ENCODE peak calls at places on chromosomes 1 and 21, in five cellular contexts. One of them, this sample, is unnamed.

GRCh38 chr21:15309721-15310120 is 244.9 kb upstream of the NRIP1 start:
- DNase-seq in tibial nerve: peak; percentile 41
- DNase-seq in HFFc6: no peak
- DNase-seq in GM13977: no peak
- DNase-seq in A549: no peak
- DNase-seq in this sample: no peak

GRCh38 chr1:64849942-64850341 is 105.1 kb downstream of the RAVER2 start:
- DNase-seq in GM13977: no peak
- DNase-seq in tibial nerve: no peak
- DNase-seq in A549: no peak
- DNase-seq in HFFc6: no peak
- DNase-seq in this sample: no peak

GRCh38 chr1:216723274-216723780 is at the start of gene ESRRG:
- DNase-seq in A549: no peak
- DNase-seq in GM13977: no peak
- DNase-seq in HFFc6: no peak
- DNase-seq in tibial nerve: no peak
- DNase-seq in this sample: no peak

GRCh38 chr1:54126271-54126815 is 26.5 kb downstream of the CDCP2 start:
- DNase-seq in HFFc6: no peak
- DNase-seq in tibial nerve: no peak
- DNase-seq in GM13977: no peak
- DNase-seq in A549: no peak
- DNase-seq in this sample: no peak

GRCh38 chr1:201282931-201283829 is at the start of gene PKP1:
- DNase-seq in HFFc6: no peak
- DNase-seq in GM13977: no peak
- DNase-seq in tibial nerve: no peak
- DNase-seq in A549: no peak
- DNase-seq in this sample: no peak

GRCh38 chr1:109630081-109630880 is 10.6 kb downstream of the AMPD2 start:
- DNase-seq in A549: no peak
- DNase-seq in HFFc6: no peak
- DNase-seq in GM13977: no peak
- DNase-seq in tibial nerve: no peak
- DNase-seq in this sample: no peak

GRCh38 chr1:64484651-64485050 is 14.7 kb downstream of the CACHD1 start:
- DNase-seq in GM13977: no peak
- DNase-seq in tibial nerve: no peak
- DNase-seq in HFFc6: no peak
- DNase-seq in A549: no peak
- DNase-seq in this sample: no peak

GRCh38 chr1:180251526-180252305 is 21.7 kb downstream of the LHX4 start:
- DNase-seq in GM13977: no peak
- DNase-seq in HFFc6: no peak
- DNase-seq in tibial nerve: no peak
- DNase-seq in A549: no peak
- DNase-seq in this sample: no peak

GRCh38 chr1:14259191-14259757 is 339.2 kb upstream of the KAZN start:
- DNase-seq in tibial nerve: peak; percentile 80
- DNase-seq in HFFc6: no peak
- DNase-seq in GM13977: no peak
- DNase-seq in A549: no peak
- DNase-seq in this sample: no peak

GRCh38 chr1:44012411-44012810 is 18.9 kb downstream of the SLC6A9 start:
- DNase-seq in GM13977: no peak
- DNase-seq in A549: no peak
- DNase-seq in tibial nerve: no peak
- DNase-seq in HFFc6: no peak
- DNase-seq in this sample: no peak

GRCh38 chr1:117757668-117758067 is 151.8 kb downstream of the TENT5C start:
- DNase-seq in HFFc6: peak; percentile 78
- DNase-seq in A549: no peak
- DNase-seq in tibial nerve: no peak
- DNase-seq in GM13977: no peak
- DNase-seq in this sample: no peak

GRCh38 chr1:234734412-234734835 is 124.4 kb upstream of the IRF2BP2 start:
- DNase-seq in HFFc6: no peak
- DNase-seq in tibial nerve: no peak
- DNase-seq in GM13977: no peak
- DNase-seq in A549: no peak
- DNase-seq in this sample: no peak

GRCh38 chr1:218495931-218496330 is 150.8 kb downstream of the TGFB2 start:
- DNase-seq in A549: no peak
- DNase-seq in GM13977: no peak
- DNase-seq in tibial nerve: no peak
- DNase-seq in HFFc6: no peak
- DNase-seq in this sample: no peak

GRCh38 chr1:96473791-96474452 is 247.7 kb upstream of the PTBP2 start:
- DNase-seq in HFFc6: no peak
- DNase-seq in A549: no peak
- DNase-seq in GM13977: no peak
- DNase-seq in tibial nerve: no peak
- DNase-seq in this sample: no peak

GRCh38 chr1:115976900-115977480 is 677 bp downstream of the SLC22A15 start:
- DNase-seq in tibial nerve: no peak
- DNase-seq in A549: no peak
- DNase-seq in GM13977: no peak
- DNase-seq in HFFc6: no peak
- DNase-seq in this sample: no peak

GRCh38 chr1:183841550-183841949 is 36.6 kb downstream of the RGL1 start:
- DNase-seq in HFFc6: peak; percentile 17
- DNase-seq in GM13977: peak; percentile 33
- DNase-seq in tibial nerve: no peak
- DNase-seq in A549: no peak
- DNase-seq in this sample: no peak

GRCh38 chr1:54318415-54318814 is 87.8 kb downstream of the SSBP3 start:
- DNase-seq in tibial nerve: no peak
- DNase-seq in GM13977: no peak
- DNase-seq in HFFc6: no peak
- DNase-seq in A549: no peak
- DNase-seq in this sample: no peak

GRCh38 chr1:145990249-145991097 is 5.9 kb downstream of the TXNIP start:
- DNase-seq in A549: no peak
- DNase-seq in GM13977: no peak
- DNase-seq in tibial nerve: no peak
- DNase-seq in HFFc6: no peak
- DNase-seq in this sample: no peak

GRCh38 chr1:183804382-183804781 is 538 bp upstream of the RGL1 start:
- DNase-seq in A549: no peak
- DNase-seq in GM13977: no peak
- DNase-seq in tibial nerve: no peak
- DNase-seq in HFFc6: no peak
- DNase-seq in this sample: no peak

GRCh38 chr1:205313681-205314308 is 7.8 kb downstream of the NUAK2 start:
- DNase-seq in tibial nerve: no peak
- DNase-seq in GM13977: peak; percentile 77
- DNase-seq in HFFc6: peak; percentile 54
- DNase-seq in A549: no peak
- DNase-seq in this sample: no peak

GRCh38 chr21:37198989-37199924 is 67.9 kb downstream of the VPS26C start:
- DNase-seq in GM13977: no peak
- DNase-seq in A549: no peak
- DNase-seq in tibial nerve: no peak
- DNase-seq in HFFc6: peak; percentile 89
- DNase-seq in this sample: no peak

GRCh38 chr1:14672030-14672429 is 73.5 kb downstream of the KAZN start:
- DNase-seq in A549: no peak
- DNase-seq in tibial nerve: no peak
- DNase-seq in HFFc6: no peak
- DNase-seq in GM13977: peak; percentile 31
- DNase-seq in this sample: no peak

GRCh38 chr1:242764161-242764560 is 239.7 kb upstream of the PLD5 start:
- DNase-seq in tibial nerve: no peak
- DNase-seq in HFFc6: no peak
- DNase-seq in GM13977: no peak
- DNase-seq in A549: no peak
- DNase-seq in this sample: no peak

GRCh38 chr1:13700521-13701273 is 709 bp downstream of the PRDM2 start:
- DNase-seq in HFFc6: no peak
- DNase-seq in GM13977: peak; percentile 73
- DNase-seq in tibial nerve: no peak
- DNase-seq in A549: peak; percentile 6
- DNase-seq in this sample: no peak

GRCh38 chr1:183757061-183757460 is 47.9 kb upstream of the RGL1 start:
- DNase-seq in A549: no peak
- DNase-seq in tibial nerve: no peak
- DNase-seq in HFFc6: peak; percentile 85
- DNase-seq in GM13977: no peak
- DNase-seq in this sample: no peak

GRCh38 chr1:185439727-185440415 is 122.8 kb upstream of the IVNS1ABP start:
- DNase-seq in HFFc6: peak; percentile 92
- DNase-seq in GM13977: peak; percentile 26
- DNase-seq in tibial nerve: no peak
- DNase-seq in A549: peak; percentile 35
- DNase-seq in this sample: no peak

GRCh38 chr1:226083303-226084101 is 21.0 kb downstream of the H3-3A start:
- DNase-seq in A549: peak; percentile 96
- DNase-seq in tibial nerve: peak; percentile 89
- DNase-seq in GM13977: peak; percentile 97
- DNase-seq in HFFc6: peak; percentile 70
- DNase-seq in this sample: peak; percentile 78

GRCh38 chr1:213690341-213690917 is 297.3 kb upstream of the PROX1 start:
- DNase-seq in GM13977: no peak
- DNase-seq in HFFc6: no peak
- DNase-seq in tibial nerve: no peak
- DNase-seq in A549: no peak
- DNase-seq in this sample: no peak

GRCh38 chr1:26500488-26501175 is 28.4 kb downstream of the HMGN2 start:
- DNase-seq in GM13977: peak; percentile 96
- DNase-seq in A549: peak; percentile 24
- DNase-seq in tibial nerve: peak; percentile 79
- DNase-seq in HFFc6: peak; percentile 52
- DNase-seq in this sample: peak; percentile 38
- TF ChIP-seq CTCF in GM13977: no peak
- TF ChIP-seq CTCF in A549: no peak
- TF ChIP-seq CTCF in tibial nerve: no peak
- TF ChIP-seq CTCF in HFFc6: peak; percentile 66
- TF ChIP-seq CTCF in this sample: no peak

DNA sequence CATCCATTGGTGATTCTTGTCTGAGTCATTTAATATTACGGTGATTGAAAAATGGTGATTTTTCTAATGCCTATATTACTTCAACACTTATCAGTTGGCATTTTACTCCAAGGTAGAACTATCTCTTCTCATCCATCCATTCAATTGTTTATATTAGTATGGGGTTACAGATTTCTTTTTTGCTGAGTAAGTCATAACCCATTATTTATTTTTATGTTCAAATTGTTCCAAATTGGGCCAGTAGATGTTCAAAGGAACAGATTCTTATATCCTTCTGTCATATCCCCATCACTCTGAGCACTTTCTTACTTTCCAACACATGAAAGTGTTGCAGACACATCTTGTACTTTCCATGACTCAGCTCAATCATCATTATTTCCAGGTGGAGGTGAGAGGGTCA is 466.8 kb upstream of the CAMK1G start:
- DNase-seq in HFFc6: no peak
- DNase-seq in GM13977: no peak
- DNase-seq in A549: no peak
- DNase-seq in tibial nerve: no peak
- DNase-seq in this sample: no peak
- TF ChIP-seq CTCF in HFFc6: no peak
- TF ChIP-seq CTCF in GM13977: no peak
- TF ChIP-seq CTCF in A549: no peak
- TF ChIP-seq CTCF in tibial nerve: no peak
- TF ChIP-seq CTCF in this sample: no peak

DNA sequence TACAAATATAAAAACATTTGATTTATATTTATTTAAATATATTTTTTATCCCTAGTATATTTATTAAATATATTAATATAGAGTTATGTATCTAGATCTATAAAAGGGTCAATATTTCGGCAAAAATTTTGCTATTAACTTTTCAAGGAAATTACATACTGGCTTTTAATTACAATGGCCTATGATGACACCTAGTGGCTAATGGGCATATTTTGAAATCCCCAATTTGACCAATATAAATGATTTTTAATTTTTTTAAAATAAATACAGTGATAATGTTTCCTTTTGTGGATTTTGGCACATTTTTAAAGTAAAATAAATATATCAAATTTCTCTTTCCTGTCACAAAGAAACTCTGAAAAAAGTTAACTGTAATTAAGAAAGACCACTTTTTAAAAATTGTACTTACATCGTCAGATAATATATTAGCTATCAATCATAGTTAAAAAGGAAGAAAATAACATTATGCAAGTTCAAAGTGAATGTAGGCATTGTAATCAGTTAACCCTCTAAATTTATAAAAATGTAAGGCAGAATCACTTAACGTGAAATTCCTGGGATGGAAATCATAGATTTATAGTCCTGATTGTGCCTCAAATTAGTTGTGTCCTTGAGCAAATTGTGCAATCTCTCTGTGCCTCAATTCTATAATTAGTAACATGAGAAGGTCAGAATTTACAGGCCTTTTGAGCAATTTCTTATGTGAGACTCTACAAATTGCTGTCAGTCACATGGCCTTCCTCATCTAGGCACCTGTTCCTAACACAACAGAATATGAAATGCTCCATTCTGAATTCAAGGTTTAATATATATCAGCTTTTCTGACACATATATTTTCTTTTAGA is 25.6 kb upstream of the RGS13 start:
- DNase-seq in tibial nerve: no peak
- DNase-seq in HFFc6: peak; percentile 22
- DNase-seq in GM13977: peak; percentile 17
- DNase-seq in A549: peak; percentile 29
- DNase-seq in this sample: no peak
- TF ChIP-seq CTCF in tibial nerve: peak; percentile 70
- TF ChIP-seq CTCF in HFFc6: peak; percentile 85
- TF ChIP-seq CTCF in GM13977: peak; percentile 52
- TF ChIP-seq CTCF in A549: peak; percentile 74
- TF ChIP-seq CTCF in this sample: peak; percentile 69

DNA sequence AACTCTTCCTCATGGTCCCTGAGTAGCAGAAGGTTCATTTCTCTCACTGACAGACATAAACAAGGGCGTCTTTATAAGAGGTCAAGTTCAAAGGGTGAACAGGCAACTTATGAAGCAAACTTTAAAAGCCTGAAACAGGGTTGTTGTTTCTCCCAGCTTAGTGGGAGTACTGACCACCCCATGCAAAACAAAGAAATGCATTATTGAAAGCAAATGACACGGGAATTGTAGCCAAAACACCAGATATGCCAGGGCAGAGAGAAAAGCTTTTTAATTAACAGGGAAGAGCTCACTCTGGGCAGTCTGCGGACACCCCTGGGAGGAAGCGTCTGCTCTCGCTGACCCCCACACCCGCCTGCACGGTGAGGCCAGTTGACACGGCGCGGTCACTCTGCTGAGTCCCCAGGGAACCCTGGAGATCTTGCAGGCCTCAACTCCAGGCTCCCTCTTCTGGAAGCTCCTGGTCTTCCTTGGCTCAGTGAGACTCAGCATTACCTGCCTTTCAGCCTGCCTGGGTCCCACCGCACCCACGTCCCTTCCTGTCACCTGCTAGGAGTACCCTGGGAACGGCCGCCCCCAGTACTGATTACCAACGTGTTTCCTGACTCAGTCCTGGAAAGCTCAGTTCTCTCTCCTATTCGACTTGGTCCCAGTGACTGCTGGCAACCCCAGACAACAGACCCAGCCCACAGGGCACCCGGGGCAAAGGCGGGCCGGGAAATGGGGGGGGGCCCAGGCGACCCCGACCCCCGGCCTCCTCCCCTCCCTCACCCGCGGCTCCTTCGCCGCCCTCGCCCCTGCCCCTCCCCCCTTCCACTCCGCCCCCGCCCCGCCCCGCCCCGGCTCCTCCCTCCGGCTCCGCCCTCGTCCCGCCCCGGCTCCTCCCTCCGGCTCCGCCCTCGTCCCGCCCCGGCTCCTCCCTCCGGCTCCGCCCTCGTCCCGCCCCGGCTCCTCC is 972 bp downstream of the CFAP410 start:
- DNase-seq in A549: peak; percentile 43
- DNase-seq in HFFc6: peak; percentile 44
- DNase-seq in GM13977: peak; percentile 70
- DNase-seq in tibial nerve: peak; percentile 57
- DNase-seq in this sample: peak; percentile 50
- TF ChIP-seq CTCF in A549: peak; percentile 17
- TF ChIP-seq CTCF in HFFc6: peak; percentile 58
- TF ChIP-seq CTCF in GM13977: peak; percentile 5
- TF ChIP-seq CTCF in tibial nerve: peak; percentile 36
- TF ChIP-seq CTCF in this sample: no peak